ENCODE peak calls at places on chromosomes 3 and 15, in eight cellular contexts. One of them, this sample, is unnamed.
A peak's percentile ranks its signal among the peaks of the same experiment; 100 is the strongest.

GRCh38 chr3:101611023-101611422 is 37.0 kb downstream of the PCNP start:
- DNase-seq in non-pigmented ciliary epithelial cell: no peak
- DNase-seq in HAP-1: no peak
- DNase-seq in naive thymus-derived CD4-positive, alpha-beta T cell: no peak
- DNase-seq in adipocyte: no peak
- DNase-seq in activated CD8-positive, alpha-beta memory T cell treated with anti-CD3 and anti-CD28 coated beads, Interleukin-2, amount 50 U/mL, for 48 hours: no peak
- DNase-seq in iPS DF 6.9: no peak
- DNase-seq in stimulated activated CD8-positive, alpha-beta memory T cell treated with anti-CD3 and anti-CD28 coated beads, Interleukin-4, amount 100 ng/mL, for 24 hours: no peak
- DNase-seq in this sample: no peak

GRCh38 chr3:138775254-138775595 is 59.5 kb downstream of the PIK3CB start:
- DNase-seq in stimulated activated CD8-positive, alpha-beta memory T cell treated with anti-CD3 and anti-CD28 coated beads, Interleukin-4, amount 100 ng/mL, for 24 hours: no peak
- DNase-seq in iPS DF 6.9: no peak
- DNase-seq in naive thymus-derived CD4-positive, alpha-beta T cell: no peak
- DNase-seq in activated CD8-positive, alpha-beta memory T cell treated with anti-CD3 and anti-CD28 coated beads, Interleukin-2, amount 50 U/mL, for 48 hours: no peak
- DNase-seq in HAP-1: no peak
- DNase-seq in adipocyte: no peak
- DNase-seq in non-pigmented ciliary epithelial cell: no peak
- DNase-seq in this sample: peak; percentile 19

GRCh38 chr15:67481680-67482079 is 39.3 kb upstream of the C15orf61 start:
- DNase-seq in stimulated activated CD8-positive, alpha-beta memory T cell treated with anti-CD3 and anti-CD28 coated beads, Interleukin-4, amount 100 ng/mL, for 24 hours: no peak
- DNase-seq in non-pigmented ciliary epithelial cell: no peak
- DNase-seq in naive thymus-derived CD4-positive, alpha-beta T cell: peak; percentile 57
- DNase-seq in HAP-1: no peak
- DNase-seq in activated CD8-positive, alpha-beta memory T cell treated with anti-CD3 and anti-CD28 coated beads, Interleukin-2, amount 50 U/mL, for 48 hours: no peak
- DNase-seq in adipocyte: no peak
- DNase-seq in iPS DF 6.9: no peak
- DNase-seq in this sample: no peak

GRCh38 chr3:187080799-187081450 is 58.4 kb downstream of the RPL39L start:
- DNase-seq in non-pigmented ciliary epithelial cell: no peak
- DNase-seq in iPS DF 6.9: no peak
- DNase-seq in activated CD8-positive, alpha-beta memory T cell treated with anti-CD3 and anti-CD28 coated beads, Interleukin-2, amount 50 U/mL, for 48 hours: no peak
- DNase-seq in adipocyte: no peak
- DNase-seq in naive thymus-derived CD4-positive, alpha-beta T cell: no peak
- DNase-seq in stimulated activated CD8-positive, alpha-beta memory T cell treated with anti-CD3 and anti-CD28 coated beads, Interleukin-4, amount 100 ng/mL, for 24 hours: no peak
- DNase-seq in HAP-1: no peak
- DNase-seq in this sample: no peak

GRCh38 chr3:88573472-88573871 is 423.7 kb downstream of the C3orf38 start:
- DNase-seq in non-pigmented ciliary epithelial cell: no peak
- DNase-seq in naive thymus-derived CD4-positive, alpha-beta T cell: no peak
- DNase-seq in stimulated activated CD8-positive, alpha-beta memory T cell treated with anti-CD3 and anti-CD28 coated beads, Interleukin-4, amount 100 ng/mL, for 24 hours: no peak
- DNase-seq in iPS DF 6.9: no peak
- DNase-seq in adipocyte: no peak
- DNase-seq in activated CD8-positive, alpha-beta memory T cell treated with anti-CD3 and anti-CD28 coated beads, Interleukin-2, amount 50 U/mL, for 48 hours: no peak
- DNase-seq in HAP-1: no peak
- DNase-seq in this sample: no peak

GRCh38 chr15:67998599-67999122 is 55.5 kb upstream of the PIAS1 start:
- DNase-seq in HAP-1: no peak
- DNase-seq in iPS DF 6.9: no peak
- DNase-seq in stimulated activated CD8-positive, alpha-beta memory T cell treated with anti-CD3 and anti-CD28 coated beads, Interleukin-4, amount 100 ng/mL, for 24 hours: no peak
- DNase-seq in non-pigmented ciliary epithelial cell: peak; percentile 45
- DNase-seq in adipocyte: peak; percentile 89
- DNase-seq in naive thymus-derived CD4-positive, alpha-beta T cell: no peak
- DNase-seq in activated CD8-positive, alpha-beta memory T cell treated with anti-CD3 and anti-CD28 coated beads, Interleukin-2, amount 50 U/mL, for 48 hours: no peak
- DNase-seq in this sample: peak; percentile 46

GRCh38 chr3:32958509-32958908 is 7.1 kb downstream of the CCR4 start:
- DNase-seq in activated CD8-positive, alpha-beta memory T cell treated with anti-CD3 and anti-CD28 coated beads, Interleukin-2, amount 50 U/mL, for 48 hours: no peak
- DNase-seq in HAP-1: no peak
- DNase-seq in naive thymus-derived CD4-positive, alpha-beta T cell: no peak
- DNase-seq in non-pigmented ciliary epithelial cell: no peak
- DNase-seq in stimulated activated CD8-positive, alpha-beta memory T cell treated with anti-CD3 and anti-CD28 coated beads, Interleukin-4, amount 100 ng/mL, for 24 hours: no peak
- DNase-seq in iPS DF 6.9: no peak
- DNase-seq in adipocyte: no peak
- DNase-seq in this sample: no peak

GRCh38 chr15:28060005-28060404 is 39.1 kb downstream of the OCA2 start:
- DNase-seq in naive thymus-derived CD4-positive, alpha-beta T cell: no peak
- DNase-seq in adipocyte: no peak
- DNase-seq in activated CD8-positive, alpha-beta memory T cell treated with anti-CD3 and anti-CD28 coated beads, Interleukin-2, amount 50 U/mL, for 48 hours: no peak
- DNase-seq in stimulated activated CD8-positive, alpha-beta memory T cell treated with anti-CD3 and anti-CD28 coated beads, Interleukin-4, amount 100 ng/mL, for 24 hours: no peak
- DNase-seq in iPS DF 6.9: no peak
- DNase-seq in non-pigmented ciliary epithelial cell: no peak
- DNase-seq in HAP-1: no peak
- DNase-seq in this sample: no peak

GRCh38 chr3:97763586-97764148 is 891 bp upstream of the ARL6 start:
- DNase-seq in HAP-1: peak; percentile 59
- DNase-seq in iPS DF 6.9: no peak
- DNase-seq in non-pigmented ciliary epithelial cell: no peak
- DNase-seq in activated CD8-positive, alpha-beta memory T cell treated with anti-CD3 and anti-CD28 coated beads, Interleukin-2, amount 50 U/mL, for 48 hours: no peak
- DNase-seq in adipocyte: no peak
- DNase-seq in naive thymus-derived CD4-positive, alpha-beta T cell: no peak
- DNase-seq in stimulated activated CD8-positive, alpha-beta memory T cell treated with anti-CD3 and anti-CD28 coated beads, Interleukin-4, amount 100 ng/mL, for 24 hours: no peak
- DNase-seq in this sample: no peak

GRCh38 chr3:197366301-197367044 is 68.1 kb upstream of the DLG1 start:
- DNase-seq in naive thymus-derived CD4-positive, alpha-beta T cell: no peak
- DNase-seq in iPS DF 6.9: no peak
- DNase-seq in activated CD8-positive, alpha-beta memory T cell treated with anti-CD3 and anti-CD28 coated beads, Interleukin-2, amount 50 U/mL, for 48 hours: no peak
- DNase-seq in stimulated activated CD8-positive, alpha-beta memory T cell treated with anti-CD3 and anti-CD28 coated beads, Interleukin-4, amount 100 ng/mL, for 24 hours: no peak
- DNase-seq in non-pigmented ciliary epithelial cell: no peak
- DNase-seq in HAP-1: no peak
- DNase-seq in adipocyte: no peak
- DNase-seq in this sample: peak; percentile 77

GRCh38 chr3:157179365-157179803 is 19.4 kb upstream of the CCNL1 start:
- DNase-seq in non-pigmented ciliary epithelial cell: no peak
- DNase-seq in HAP-1: no peak
- DNase-seq in naive thymus-derived CD4-positive, alpha-beta T cell: no peak
- DNase-seq in stimulated activated CD8-positive, alpha-beta memory T cell treated with anti-CD3 and anti-CD28 coated beads, Interleukin-4, amount 100 ng/mL, for 24 hours: no peak
- DNase-seq in iPS DF 6.9: no peak
- DNase-seq in activated CD8-positive, alpha-beta memory T cell treated with anti-CD3 and anti-CD28 coated beads, Interleukin-2, amount 50 U/mL, for 48 hours: no peak
- DNase-seq in adipocyte: no peak
- DNase-seq in this sample: no peak

GRCh38 chr3:195001961-195002861 is 268.7 kb downstream of the XXYLT1 start:
- DNase-seq in stimulated activated CD8-positive, alpha-beta memory T cell treated with anti-CD3 and anti-CD28 coated beads, Interleukin-4, amount 100 ng/mL, for 24 hours: no peak
- DNase-seq in HAP-1: peak; percentile 75
- DNase-seq in adipocyte: peak; percentile 54
- DNase-seq in naive thymus-derived CD4-positive, alpha-beta T cell: peak; percentile 12
- DNase-seq in non-pigmented ciliary epithelial cell: no peak
- DNase-seq in activated CD8-positive, alpha-beta memory T cell treated with anti-CD3 and anti-CD28 coated beads, Interleukin-2, amount 50 U/mL, for 48 hours: peak; percentile 54
- DNase-seq in iPS DF 6.9: no peak
- DNase-seq in this sample: peak; percentile 34

GRCh38 chr15:93485438-93485837 is 396.4 kb upstream of the RGMA start:
- DNase-seq in adipocyte: no peak
- DNase-seq in HAP-1: no peak
- DNase-seq in activated CD8-positive, alpha-beta memory T cell treated with anti-CD3 and anti-CD28 coated beads, Interleukin-2, amount 50 U/mL, for 48 hours: no peak
- DNase-seq in non-pigmented ciliary epithelial cell: no peak
- DNase-seq in naive thymus-derived CD4-positive, alpha-beta T cell: no peak
- DNase-seq in stimulated activated CD8-positive, alpha-beta memory T cell treated with anti-CD3 and anti-CD28 coated beads, Interleukin-4, amount 100 ng/mL, for 24 hours: no peak
- DNase-seq in iPS DF 6.9: no peak
- DNase-seq in this sample: no peak

GRCh38 chr3:125045965-125046364 is 9.8 kb downstream of the HEG1 start:
- DNase-seq in adipocyte: peak; percentile 79
- DNase-seq in activated CD8-positive, alpha-beta memory T cell treated with anti-CD3 and anti-CD28 coated beads, Interleukin-2, amount 50 U/mL, for 48 hours: no peak
- DNase-seq in non-pigmented ciliary epithelial cell: no peak
- DNase-seq in naive thymus-derived CD4-positive, alpha-beta T cell: no peak
- DNase-seq in iPS DF 6.9: no peak
- DNase-seq in stimulated activated CD8-positive, alpha-beta memory T cell treated with anti-CD3 and anti-CD28 coated beads, Interleukin-4, amount 100 ng/mL, for 24 hours: no peak
- DNase-seq in HAP-1: no peak
- DNase-seq in this sample: peak; percentile 81

GRCh38 chr15:26352406-26352805 is 420.5 kb downstream of the GABRB3 start:
- DNase-seq in iPS DF 6.9: no peak
- DNase-seq in naive thymus-derived CD4-positive, alpha-beta T cell: no peak
- DNase-seq in HAP-1: no peak
- DNase-seq in non-pigmented ciliary epithelial cell: no peak
- DNase-seq in stimulated activated CD8-positive, alpha-beta memory T cell treated with anti-CD3 and anti-CD28 coated beads, Interleukin-4, amount 100 ng/mL, for 24 hours: no peak
- DNase-seq in adipocyte: no peak
- DNase-seq in activated CD8-positive, alpha-beta memory T cell treated with anti-CD3 and anti-CD28 coated beads, Interleukin-2, amount 50 U/mL, for 48 hours: no peak
- DNase-seq in this sample: no peak

GRCh38 chr3:25033407-25034029 is 394.5 kb upstream of the RARB start:
- DNase-seq in non-pigmented ciliary epithelial cell: no peak
- DNase-seq in stimulated activated CD8-positive, alpha-beta memory T cell treated with anti-CD3 and anti-CD28 coated beads, Interleukin-4, amount 100 ng/mL, for 24 hours: no peak
- DNase-seq in naive thymus-derived CD4-positive, alpha-beta T cell: no peak
- DNase-seq in adipocyte: peak; percentile 50
- DNase-seq in iPS DF 6.9: peak; percentile 87
- DNase-seq in HAP-1: peak; percentile 71
- DNase-seq in activated CD8-positive, alpha-beta memory T cell treated with anti-CD3 and anti-CD28 coated beads, Interleukin-2, amount 50 U/mL, for 48 hours: no peak
- DNase-seq in this sample: peak; percentile 13

This sample was measured in AG10803.